ENCODE peak calls at places on chromosome 20, in six cellular contexts. D is GM23248, I is IMR-90, R is Karpas-422, U is PC-3, W is keratinocyte. L is an unnamed sample. For H3K4me1 and H3K27me3, the result is how much of the 10 kb centered on the place peaks cover.

GRCh38 chr20:37349517-37350491 is 3.9 kb downstream of the SRC start:
- DNase-seq in R (no peak), I (peak), D (peak), U (no peak), W (no peak), L (no peak)

GRCh38 chr20:33561981-33562601 is 72.2 kb downstream of the CBFA2T2 start:
- DNase-seq in R (no peak), I (peak), W (peak), D (peak), U (peak), L (peak)

GRCh38 chr20:23795526-23795925 is 31.0 kb downstream of the CST2 start:
- DNase-seq in D (no peak), I (no peak), W (no peak), R (no peak), U (peak), L (no peak)

GRCh38 chr20:39195495-39196129 is 233.5 kb downstream of the DHX35 start:
- DNase-seq in W (no peak), R (peak), U (no peak), D (no peak), I (no peak), L (no peak)

GRCh38 chr20:64146301-64146935 is 17.8 kb upstream of the MYT1 start:
- DNase-seq in I (no peak), U (no peak), D (no peak), R (no peak), W (no peak), L (no peak)

GRCh38 chr20:25127761-25128537 is 46.0 kb upstream of the VSX1 start:
- DNase-seq in D (no peak), I (no peak), R (no peak), U (no peak), W (no peak), L (no peak)

GRCh38 chr20:5080384-5080877 is 39.3 kb downstream of the PCNA start:
- DNase-seq in D (peak), R (peak), U (no peak), I (peak), W (no peak), L (peak)

GRCh38 chr20:37303637-37304036 is 14.2 kb downstream of the MANBAL start:
- DNase-seq in I (no peak), U (no peak), D (no peak), R (no peak), W (no peak), L (no peak)

GRCh38 chr20:62550087-62550565 is 74.3 kb upstream of the GATA5 start:
- DNase-seq in I (no peak), U (no peak), W (no peak), R (no peak), D (no peak), L (no peak)

GRCh38 chr20:37267684-37268313 is 6.2 kb upstream of the GHRH start:
- DNase-seq in R (peak), U (no peak), I (no peak), W (no peak), D (no peak), L (no peak)

GRCh38 chr20:44610313-44610965 is 28.1 kb downstream of the PKIG start:
- DNase-seq in D (no peak), U (no peak), I (no peak), W (no peak), R (no peak), L (no peak)

GRCh38 chr20:11267131-11267761 is 593.4 kb upstream of the JAG1 start:
- DNase-seq in W (peak), R (no peak), D (peak), I (peak), U (peak), L (peak)

GRCh38 chr20:53774487-53775203 is 181.0 kb upstream of the ZNF217 start:
- DNase-seq in D (peak), I (peak), R (no peak), W (no peak), U (peak), L (peak)

GRCh38 chr20:60266184-60266823 is 308.1 kb downstream of the CDH26 start:
- DNase-seq in I (no peak), U (no peak), R (peak), W (no peak), D (no peak), L (no peak)

GRCh38 chr20:16215056-16215455 is 358.2 kb downstream of the KIF16B start:
- DNase-seq in W (no peak), D (no peak), U (no peak), I (no peak), R (peak), L (peak)

GRCh38 chr20:44839481-44839880 is 29.1 kb upstream of the RIMS4 start:
- DNase-seq in U (no peak), I (no peak), R (no peak), D (no peak), W (no peak), L (no peak)

GRCh38 chr20:12049125-12049524 is 131.4 kb downstream of the BTBD3 start:
- DNase-seq in R (no peak), W (no peak), D (peak), U (peak), I (peak), L (peak)

GRCh38 chr20:63542031-63542559 is 4.9 kb upstream of the PTK6 start:
- DNase-seq in R (no peak), W (no peak), I (no peak), U (no peak), D (no peak), L (no peak)

GRCh38 chr20:8583209-8584106 is 451.4 kb downstream of the PLCB1 start:
- DNase-seq in D (no peak), W (no peak), R (no peak), U (no peak), I (peak), L (peak)

DNA sequence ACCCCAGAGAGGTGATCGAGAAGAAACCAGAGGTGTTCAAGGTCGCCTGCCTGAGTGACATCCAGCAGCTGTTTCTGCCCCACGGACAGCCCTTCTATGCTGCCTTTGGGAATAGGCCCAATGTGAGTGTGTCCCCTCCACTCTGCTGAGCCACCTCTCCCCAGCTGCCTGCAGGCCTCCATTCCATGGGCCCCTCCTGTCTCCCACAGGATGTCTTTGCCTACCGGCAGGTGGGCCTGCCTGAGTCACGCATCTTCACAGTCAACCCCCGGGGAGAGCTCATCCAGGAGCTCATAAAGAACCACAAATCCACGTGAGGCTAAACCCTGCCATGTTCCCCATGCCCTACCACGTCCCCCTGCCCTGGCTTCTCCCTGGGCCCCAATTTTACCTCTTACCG is 8.4 kb downstream of the EMILIN3 start:
- DNase-seq in I (no peak), D (no peak), R (no peak), W (no peak), U (no peak), L (no peak)
- H3K4me1 ChIP-seq in I (under half), D (under half), R (under half), W (under half), U (under half), L (under half)

DNA sequence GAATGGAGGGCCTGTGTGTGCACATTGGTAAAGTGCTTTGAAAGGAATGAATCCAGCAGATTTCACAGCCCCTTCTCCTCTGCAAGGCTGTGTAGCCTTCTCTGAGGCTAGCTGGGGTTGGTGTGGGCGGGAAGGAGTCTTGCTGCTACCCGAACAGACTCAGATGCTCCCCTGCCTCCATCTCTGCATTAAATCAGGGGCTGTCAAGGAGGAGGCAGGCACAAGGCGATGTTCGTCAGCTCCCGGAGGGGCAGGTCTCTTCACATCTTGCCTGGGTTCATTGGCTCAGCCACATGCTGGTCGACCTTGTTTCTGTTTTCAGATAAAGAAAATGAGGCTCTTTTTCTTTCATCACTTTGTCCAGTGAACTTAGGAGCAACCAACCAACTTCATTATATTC is 291.5 kb upstream of the SULF2 start:
- DNase-seq in D (no peak), I (no peak), U (no peak), W (no peak), R (no peak), L (no peak)
- H3K27me3 ChIP-seq in D (under half), I (under half), U (under half), W (under half), R (under half), L (under half)

GRCh38 chr20:34710568-34710839 is 6.4 kb downstream of the TP53INP2 start:
- DNase-seq in I (no peak), D (no peak), U (no peak), W (no peak), R (no peak), L (no peak)
- H3K9ac ChIP-seq in I (peak), D (peak), U (no peak), W (no peak), R (peak), L (no peak)

GRCh38 chr20:41136695-41137411 is 490 bp upstream of the PLCG1 start:
- DNase-seq in R (peak), I (peak), W (no peak), D (peak), U (peak), L (peak)
- H3K4me1 ChIP-seq in R (half or more), I (under half), W (under half), D (under half), U (under half), L (under half)